ENCODE peak calls at places on chromosomes 11 and 22, in five cellular contexts. R is Calu3; O is stimulated activated CD4-positive, alpha-beta T cell treated with anti-CD3 and anti-CD28 coated beads, Interleukin-4, amount 100 ng/mL, for 48 hours; J is NCI-H1105 treated with DMSO at 0.1 percent for 48 hours; N is lung microvascular endothelial cell. K is an unnamed sample.

GRCh38 chr11:117187007-117187406 is 8.5 kb downstream of the SIDT2 start:
- DNase-seq in O (no peak), R (no peak), N (no peak), J (no peak), K (no peak)

GRCh38 chr22:39224550-39224949 is 20.2 kb downstream of the PDGFB start:
- DNase-seq in N (no peak), J (no peak), R (no peak), O (no peak), K (no peak)

GRCh38 chr11:114278342-114279065 is 17.7 kb upstream of the NNMT start:
- DNase-seq in R (no peak), N (no peak), O (no peak), J (no peak), K (no peak)

GRCh38 chr22:43824724-43825485 is 12.8 kb upstream of the EFCAB6 start:
- DNase-seq in O (no peak), J (no peak), N (no peak), R (no peak), K (no peak)

GRCh38 chr11:7384691-7385090 is 100.6 kb upstream of the OLFML1 start:
- DNase-seq in N (no peak), R (no peak), O (no peak), J (no peak), K (no peak)

GRCh38 chr22:49011769-49012598 is 815.7 kb downstream of the BRD1 start:
- DNase-seq in O (no peak), N (no peak), J (no peak), R (no peak), K (no peak)

GRCh38 chr11:133987221-133987620 is 30.5 kb upstream of the IGSF9B start:
- DNase-seq in J (no peak), R (no peak), O (no peak), N (no peak), K (no peak)

GRCh38 chr22:44892803-44893730 is 116.7 kb downstream of the PHF21B start:
- DNase-seq in J (no peak), N (no peak), R (no peak), O (no peak), K (no peak)

GRCh38 chr11:110490886-110491285 is 61.1 kb downstream of the FDX1 start:
- DNase-seq in R (no peak), N (no peak), O (no peak), J (no peak), K (peak; percentile 76)

GRCh38 chr22:23268877-23269276 is 88.6 kb downstream of the BCR start:
- DNase-seq in N (no peak), O (no peak), R (no peak), J (no peak), K (no peak)

GRCh38 chr11:118917488-118918127 is 8.1 kb downstream of the BCL9L start:
- DNase-seq in R (peak; percentile 65), J (peak; percentile 39), O (no peak), N (peak; percentile 46), K (peak; percentile 86)

GRCh38 chr22:35470903-35471321 is 69.7 kb upstream of the RASD2 start:
- DNase-seq in R (no peak), O (no peak), N (no peak), J (no peak), K (no peak)

GRCh38 chr11:33553486-33553885 is 147.1 kb downstream of the C11orf91 start:
- DNase-seq in O (no peak), R (no peak), J (no peak), N (no peak), K (peak; percentile 66)

GRCh38 chr11:122655527-122656072 is at the start of gene UBASH3B:
- DNase-seq in N (peak; percentile 68), J (peak; percentile 80), O (peak; percentile 65), R (peak; percentile 80), K (peak; percentile 88)

GRCh38 chr11:81432333-81432732 is 1301.3 kb downstream of the FAM181B start:
- DNase-seq in J (no peak), R (no peak), O (no peak), N (no peak), K (peak; percentile 65)

GRCh38 chr22:31952459-31952858 is 8.1 kb downstream of the YWHAH start:
- DNase-seq in N (peak; percentile 81), R (no peak), O (no peak), J (no peak), K (peak; percentile 92)

GRCh38 chr11:66996609-66997273 is 21.6 kb downstream of the C11orf86 start:
- DNase-seq in J (no peak), O (no peak), N (no peak), R (no peak), K (no peak)

GRCh38 chr22:32413715-32414114 is 1.7 kb upstream of the RTCB start:
- DNase-seq in N (peak; percentile 59), O (no peak), J (no peak), R (no peak), K (peak; percentile 40)

GRCh38 chr11:117687776-117688175 is 109.2 kb downstream of the DSCAML1 start:
- DNase-seq in O (no peak), N (no peak), R (no peak), J (no peak), K (no peak)

GRCh38 chr11:1693327-1694063 is 3.5 kb upstream of the KRTAP5-6 start:
- DNase-seq in N (peak; percentile 87), O (peak; percentile 66), J (peak; percentile 78), R (peak; percentile 92), K (peak; percentile 36)

GRCh38 chr11:133835258-133836075 is 9.8 kb downstream of the SPATA19 start:
- DNase-seq in N (peak; percentile 41), J (peak; percentile 80), O (peak; percentile 41), R (peak; percentile 52), K (peak; percentile 67)

GRCh38 chr22:45246060-45246985 is 5.6 kb upstream of the KIAA0930 start:
- DNase-seq in R (peak; percentile 80), N (peak; percentile 85), J (no peak), O (no peak), K (peak; percentile 97)

GRCh38 chr22:39474351-39474991 is 17.7 kb downstream of the MGAT3 start:
- DNase-seq in J (no peak), N (no peak), O (no peak), R (peak; percentile 22), K (no peak)

GRCh38 chr11:18233912-18234311 is 2.7 kb downstream of the SAA4 start:
- DNase-seq in O (no peak), R (no peak), J (no peak), N (no peak), K (no peak)

GRCh38 chr11:23097906-23098305 is 237.6 kb upstream of the CCDC179 start:
- DNase-seq in J (no peak), O (no peak), R (no peak), N (no peak), K (no peak)

GRCh38 chr11:65524747-65525658 is at the start of gene SCYL1:
- DNase-seq in R (peak; percentile 75), O (peak; percentile 63), J (peak; percentile 63), N (peak; percentile 91), K (no peak)

K was measured in bronchial epithelial cell.